ENCODE peak calls at places on chromosome X, in five cellular contexts. R is NCI-H748 treated with DMSO at 0.1 percent for 48 hours, T is AG10803, P is GM04504, C is NCI-H526 treated with DMSO at 0.1 percent for 48 hours. D is an unnamed sample.

GRCh38 chrX:7926501-7926900 is 712 bp downstream of the PNPLA4 start:
- DNase-seq in R (no peak), T (no peak), P (no peak), C (no peak), D (no peak)

GRCh38 chrX:19684265-19684664 is 169.0 kb upstream of the MAP3K15 start:
- DNase-seq in R (no peak), T (no peak), P (no peak), C (no peak), D (no peak)

GRCh38 chrX:1466971-1467561 is 14.4 kb upstream of the ASMTL start:
- DNase-seq in R (no peak), T (no peak), P (no peak), C (no peak), D (no peak)

GRCh38 chrX:97399400-97399799 is 515.7 kb downstream of the RPA4 start:
- DNase-seq in R (no peak), T (peak), P (peak), C (no peak), D (no peak)

GRCh38 chrX:47489507-47490275 is 6.7 kb upstream of the ZNF41 start:
- DNase-seq in R (no peak), T (no peak), P (no peak), C (no peak), D (no peak)

GRCh38 chrX:100048156-100048555 is 361.9 kb downstream of the PCDH19 start:
- DNase-seq in R (no peak), T (no peak), P (no peak), C (no peak), D (no peak)

GRCh38 chrX:44400588-44400987 is 57.1 kb upstream of the EFHC2 start:
- DNase-seq in R (no peak), T (peak), P (peak), C (no peak), D (peak)

GRCh38 chrX:117972681-117973080 is 143.9 kb downstream of the KLHL13 start:
- DNase-seq in R (peak), T (no peak), P (no peak), C (no peak), D (no peak)

GRCh38 chrX:123083924-123084323 is 100.2 kb upstream of the GRIA3 start:
- DNase-seq in R (no peak), T (peak), P (no peak), C (no peak), D (no peak)

GRCh38 chrX:12548746-12549145 is 242.5 kb upstream of the PRPS2 start:
- DNase-seq in R (no peak), T (peak), P (no peak), C (no peak), D (no peak)

GRCh38 chrX:98481636-98482035 is 1597.9 kb downstream of the RPA4 start:
- DNase-seq in R (no peak), T (no peak), P (no peak), C (no peak), D (no peak)